ENCODE peak calls at places on chromosomes 6 and 20, in ten cellular contexts. U is GM12878; W is fibroblast of the aortic adventitia; J is heart right ventricle; Y is Calu3; B is CD8-positive, alpha-beta T cell; G is astrocyte of the spinal cord; Q is AG09309; F is neural crest cell; Z is endothelial cell of umbilical vein. S is an unnamed sample.

GRCh38 chr6:169162249-169162967 is 91.2 kb downstream of the THBS2 start:
- DNase-seq in Q (no peak), Z (no peak), W (no peak), Y (no peak), G (no peak), B (no peak), U (no peak), F (no peak), J (no peak), S (no peak)

GRCh38 chr20:2559641-2560040 is 23.3 kb downstream of the TMC2 start:
- DNase-seq in J (no peak), Q (no peak), W (peak; percentile 3), F (no peak), G (no peak), U (no peak), Y (no peak), B (no peak), Z (no peak), S (no peak)

GRCh38 chr6:169675011-169675410 is 26.8 kb downstream of the WDR27 start:
- DNase-seq in Y (no peak), J (no peak), Q (no peak), G (no peak), W (no peak), B (no peak), U (no peak), Z (no peak), F (no peak), S (no peak)

GRCh38 chr6:17884501-17885039 is 102.9 kb downstream of the KIF13A start:
- DNase-seq in F (no peak), B (no peak), W (peak; percentile 44), U (peak; percentile 80), Z (no peak), J (no peak), Q (no peak), Y (no peak), G (no peak), S (no peak)

GRCh38 chr6:35651244-35651643 is 37.5 kb downstream of the FKBP5 start:
- DNase-seq in G (no peak), W (no peak), J (no peak), U (no peak), Z (no peak), Y (no peak), Q (no peak), B (no peak), F (no peak), S (no peak)

GRCh38 chr6:43481075-43481474 is 3.7 kb downstream of the TJAP1 start:
- DNase-seq in J (no peak), U (no peak), G (no peak), B (no peak), Y (no peak), Q (no peak), Z (no peak), F (no peak), W (no peak), S (no peak)

GRCh38 chr6:112407191-112407590 is 60.1 kb downstream of the RFPL4B start:
- DNase-seq in Q (no peak), W (no peak), F (no peak), U (no peak), G (peak; percentile 7), Z (no peak), J (no peak), B (no peak), Y (no peak), S (no peak)

GRCh38 chr20:52943185-52943841 is 28.8 kb upstream of the TSHZ2 start:
- DNase-seq in Q (no peak), Y (no peak), W (peak; percentile 16), G (peak; percentile 56), B (no peak), U (no peak), F (no peak), J (no peak), Z (no peak), S (no peak)

GRCh38 chr6:83424392-83425018 is 6.3 kb downstream of the ME1 start:
- DNase-seq in F (no peak), J (no peak), U (no peak), Q (no peak), Z (no peak), Y (no peak), G (no peak), W (no peak), B (no peak), S (no peak)

GRCh38 chr6:1131285-1132079 is 180.4 kb upstream of the FOXQ1 start:
- DNase-seq in Y (peak; percentile 70), Q (peak; percentile 88), U (no peak), G (peak; percentile 66), J (peak; percentile 38), F (no peak), W (peak; percentile 70), Z (no peak), B (no peak), S (peak; percentile 39)

GRCh38 chr6:125117818-125118217 is 35.8 kb upstream of the TPD52L1 start:
- DNase-seq in U (no peak), G (no peak), Q (no peak), W (no peak), Z (no peak), J (no peak), Y (no peak), B (no peak), F (no peak), S (peak; percentile 14)

GRCh38 chr6:134245041-134245440 is 72.9 kb downstream of the SGK1 start:
- DNase-seq in G (peak; percentile 69), Y (peak; percentile 25), U (no peak), W (peak; percentile 93), B (no peak), Q (no peak), J (no peak), F (no peak), Z (no peak), S (peak; percentile 74)

GRCh38 chr6:2916354-2916925 is 13.3 kb upstream of the SERPINB9 start:
- DNase-seq in Y (no peak), W (no peak), B (no peak), Q (no peak), F (no peak), U (no peak), G (no peak), Z (no peak), J (no peak), S (no peak)

GRCh38 chr6:158417760-158418098 is 105.5 kb downstream of the TULP4 start:
- DNase-seq in Q (peak; percentile 28), J (no peak), U (no peak), W (peak; percentile 69), Y (peak; percentile 40), G (peak; percentile 79), B (no peak), Z (peak; percentile 71), F (no peak), S (peak; percentile 79)

GRCh38 chr20:14334306-14334930 is 3.0 kb downstream of the FLRT3 start:
- DNase-seq in U (no peak), Y (peak; percentile 45), J (no peak), B (no peak), Z (peak; percentile 33), W (peak; percentile 71), F (peak; percentile 42), G (peak; percentile 67), Q (no peak), S (peak; percentile 45)
- TF ChIP-seq CTCF in U (peak; percentile 45), Y (peak; percentile 15), J (peak; percentile 11), B (no peak), Z (peak; percentile 51), W (peak; percentile 61), F (peak; percentile 79), G (peak; percentile 44), Q (peak; percentile 27), S (peak; percentile 72)

DNA sequence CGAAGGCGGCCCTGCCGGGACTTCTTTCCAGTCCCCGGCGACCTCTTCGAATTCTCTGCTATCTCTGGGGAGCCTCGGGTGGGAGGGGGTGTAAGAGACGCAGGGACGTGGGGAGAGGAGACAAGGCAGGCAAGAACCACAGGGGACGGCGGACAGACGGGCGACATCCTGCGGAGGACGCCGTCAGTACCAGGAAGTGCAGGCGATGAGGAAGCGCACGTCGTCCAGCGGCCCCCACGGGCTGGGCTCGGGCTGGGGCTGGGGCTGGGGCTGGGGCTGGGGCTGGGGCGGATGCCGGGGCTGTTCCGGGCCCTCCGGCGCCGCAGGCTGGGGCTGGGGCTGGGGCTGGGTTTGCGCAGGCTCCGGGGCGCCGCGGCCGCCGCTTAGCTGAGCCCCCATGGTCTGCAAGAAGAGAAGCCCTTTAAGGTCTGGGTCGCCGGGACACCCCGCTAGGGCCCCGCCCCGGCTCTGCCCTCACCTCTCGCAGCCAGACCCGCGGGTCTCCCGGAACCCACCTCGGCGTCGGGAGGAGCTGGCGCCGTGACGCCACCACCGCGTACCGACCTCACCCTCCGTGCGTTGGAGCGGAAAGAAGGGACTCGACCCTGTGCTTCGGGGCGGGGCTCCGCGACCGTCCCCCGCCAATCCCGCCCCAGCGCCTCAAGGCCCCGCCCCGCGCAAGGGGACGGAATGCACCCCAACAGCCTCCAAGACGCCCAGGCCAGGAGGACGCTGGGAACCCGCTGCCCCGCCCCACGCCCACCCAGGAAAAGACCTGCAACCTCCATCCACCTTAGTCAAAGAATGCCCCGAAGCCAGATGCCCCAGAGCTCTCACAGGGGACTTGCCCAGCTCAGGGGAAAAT is at the start of gene MMP24OS:
- DNase-seq in F (peak; percentile 77), J (peak; percentile 89), Q (peak; percentile 32), G (peak; percentile 83), U (peak; percentile 64), W (peak; percentile 74), B (peak; percentile 90), Z (peak; percentile 77), Y (peak; percentile 98), S (peak; percentile 75)
- TF ChIP-seq CTCF in F (peak; percentile 7), J (no peak), Q (peak; percentile 34), G (peak; percentile 24), U (peak; percentile 65), W (peak; percentile 33), B (no peak), Z (peak; percentile 31), Y (peak; percentile 17), S (peak; percentile 41)

DNA sequence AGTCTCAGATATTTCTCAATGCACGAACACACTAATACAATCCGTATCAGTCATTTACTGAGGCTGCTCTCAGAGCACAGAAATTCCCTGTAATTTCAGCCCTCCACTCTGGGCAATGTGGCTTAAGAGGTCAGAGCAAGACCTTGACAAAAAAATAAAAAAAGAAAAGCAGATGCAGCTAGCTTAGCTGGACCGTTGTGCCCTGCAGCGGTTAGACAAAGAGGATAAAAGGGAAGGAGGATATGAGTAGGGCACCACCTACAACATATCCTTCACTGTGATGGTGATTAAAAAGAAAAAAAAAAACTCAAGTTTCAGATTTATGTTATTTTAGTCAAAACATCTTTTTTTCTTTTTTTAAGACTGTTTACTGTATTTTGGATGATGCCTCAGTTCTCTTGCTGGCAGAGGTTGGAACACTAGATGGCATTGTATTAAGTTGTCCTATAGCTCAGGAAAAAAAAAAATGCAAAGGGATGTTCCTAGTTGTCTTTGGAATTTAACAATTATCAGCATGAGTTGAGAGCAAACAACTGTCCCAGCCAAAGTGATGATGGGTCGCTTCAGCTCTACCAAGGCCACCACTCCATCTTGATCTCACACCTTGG is 59.9 kb downstream of the ANKEF1 start:
- DNase-seq in Y (no peak), J (no peak), Q (no peak), W (no peak), B (no peak), Z (no peak), G (peak; percentile 29), U (no peak), F (no peak), S (no peak)
- TF ChIP-seq CTCF in Y (no peak), J (no peak), Q (peak; percentile 36), W (no peak), B (no peak), Z (no peak), G (peak; percentile 31), U (no peak), F (no peak), S (peak; percentile 34)

DNA sequence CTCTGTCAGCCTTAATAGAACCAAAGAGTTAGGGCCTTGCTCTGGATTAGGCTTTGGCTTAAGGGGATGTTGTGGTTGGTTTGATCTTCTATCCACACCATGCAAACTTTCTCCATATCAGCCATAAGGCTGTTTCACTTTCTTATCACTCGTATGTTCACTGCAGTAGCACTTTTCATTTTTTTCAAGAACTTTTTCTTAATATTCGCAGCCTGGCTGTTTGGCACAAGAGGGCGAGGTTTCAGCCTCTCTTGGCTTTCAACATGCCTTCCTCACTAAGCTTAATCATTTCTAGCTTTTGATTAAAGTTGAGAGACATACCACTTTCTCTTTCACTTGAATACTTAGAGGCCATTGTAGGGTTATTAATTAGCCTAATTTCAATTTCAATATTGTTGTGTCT is 193.1 kb downstream of the NRN1 start:
- DNase-seq in Z (no peak), Y (no peak), B (no peak), G (no peak), Q (no peak), W (no peak), U (peak; percentile 34), F (no peak), J (no peak), S (no peak)
- TF ChIP-seq CTCF in Z (no peak), Y (no peak), B (no peak), G (no peak), Q (no peak), W (no peak), U (no peak), F (no peak), J (no peak), S (no peak)

S was measured in brain microvascular endothelial cell.